ENCODE peak calls at places on chromosomes 13 and 19, in nine cellular contexts. B is fibroblast of lung, L is activated B cell treated with CpG ODN at 0.5 μM for 24 hours, N is endothelial cell of umbilical vein, X is AG09319, W is ascending aorta, P is upper lobe of right lung, I is AG04450, Z is colonic mucosa. T is an unnamed sample.

GRCh38 chr13:88377852-88378251 is 706.7 kb downstream of the SLITRK5 start:
- DNase-seq in B (no peak), L (no peak), N (no peak), X (no peak), W (no peak), P (no peak), I (no peak), Z (no peak), T (no peak)

GRCh38 chr13:49840266-49840665 is 47.8 kb upstream of the KPNA3 start:
- DNase-seq in B (no peak), L (no peak), N (no peak), X (no peak), W (no peak), P (no peak), I (no peak), Z (no peak), T (peak)

GRCh38 chr19:3386447-3387234 is 20.3 kb downstream of the NFIC start:
- DNase-seq in B (no peak), L (no peak), N (no peak), X (no peak), W (no peak), P (no peak), I (no peak), Z (no peak), T (no peak)

GRCh38 chr13:113602291-113602970 is 17.9 kb downstream of the TFDP1 start:
- DNase-seq in B (no peak), L (no peak), N (no peak), X (no peak), W (no peak), P (no peak), I (no peak), Z (no peak), T (no peak)

GRCh38 chr19:2055871-2056809 is 5.1 kb upstream of the MKNK2 start:
- DNase-seq in B (peak), L (no peak), N (peak), X (peak), W (no peak), P (peak), I (no peak), Z (peak), T (no peak)

GRCh38 chr13:22220186-22221160 is 549.6 kb downstream of the FGF9 start:
- DNase-seq in B (no peak), L (no peak), N (no peak), X (no peak), W (no peak), P (no peak), I (no peak), Z (peak), T (no peak)

GRCh38 chr13:34757441-34757840 is 184.6 kb upstream of the NBEA start:
- DNase-seq in B (peak), L (no peak), N (no peak), X (no peak), W (no peak), P (no peak), I (no peak), Z (no peak), T (no peak)

GRCh38 chr13:112159575-112160547 is 92.9 kb downstream of the SOX1 start:
- DNase-seq in B (no peak), L (no peak), N (no peak), X (no peak), W (no peak), P (peak), I (no peak), Z (peak), T (no peak)

GRCh38 chr13:111043575-111043982 is 71.5 kb upstream of the ARHGEF7 start:
- DNase-seq in B (no peak), L (no peak), N (no peak), X (no peak), W (no peak), P (no peak), I (no peak), Z (no peak), T (no peak)

GRCh38 chr19:12098040-12098439 is 33.5 kb downstream of the ZNF844 start:
- DNase-seq in B (no peak), L (no peak), N (no peak), X (no peak), W (no peak), P (no peak), I (no peak), Z (no peak), T (no peak)

GRCh38 chr19:38769635-38770211 is 3.6 kb downstream of the LGALS7 start:
- DNase-seq in B (peak), L (peak), N (peak), X (peak), W (peak), P (peak), I (peak), Z (peak), T (peak)

GRCh38 chr19:15452111-15453047 is 2.6 kb upstream of the WIZ start:
- DNase-seq in B (peak), L (no peak), N (peak), X (peak), W (peak), P (peak), I (peak), Z (peak), T (no peak)

GRCh38 chr19:3970313-3970807 is 539 bp downstream of the DAPK3 start:
- DNase-seq in B (no peak), L (no peak), N (no peak), X (no peak), W (no peak), P (no peak), I (no peak), Z (no peak), T (no peak)

GRCh38 chr13:53200498-53201453 is 172.2 kb downstream of the OLFM4 start:
- DNase-seq in B (peak), L (no peak), N (no peak), X (no peak), W (no peak), P (peak), I (no peak), Z (peak), T (no peak)

GRCh38 chr19:49011194-49011593 is 5.7 kb downstream of the LHB start:
- DNase-seq in B (no peak), L (no peak), N (no peak), X (no peak), W (no peak), P (no peak), I (no peak), Z (no peak), T (no peak)

GRCh38 chr19:5308471-5309437 is 31.9 kb downstream of the PTPRS start:
- DNase-seq in B (peak), L (no peak), N (peak), X (peak), W (peak), P (peak), I (peak), Z (peak), T (no peak)

GRCh38 chr19:13615890-13616289 is 109.6 kb upstream of the CACNA1A start:
- DNase-seq in B (no peak), L (no peak), N (no peak), X (no peak), W (no peak), P (no peak), I (no peak), Z (no peak), T (no peak)

GRCh38 chr13:106581268-106581667 is 13.3 kb upstream of the ARGLU1 start:
- DNase-seq in B (no peak), L (no peak), N (no peak), X (no peak), W (no peak), P (no peak), I (no peak), Z (no peak), T (no peak)

GRCh38 chr19:35869327-35870123 is 1.2 kb downstream of the APLP1 start:
- DNase-seq in B (peak), L (peak), N (peak), X (no peak), W (peak), P (peak), I (no peak), Z (peak), T (no peak)

GRCh38 chr19:388691-389090 is 20.3 kb downstream of the C2CD4C start:
- DNase-seq in B (no peak), L (no peak), N (no peak), X (no peak), W (no peak), P (peak), I (no peak), Z (no peak), T (peak)

GRCh38 chr13:36447501-36447900 is 15.2 kb downstream of the CCNA1 start:
- DNase-seq in B (peak), L (no peak), N (no peak), X (no peak), W (no peak), P (no peak), I (no peak), Z (no peak), T (no peak)

GRCh38 chr19:55146648-55147218 is 2.3 kb downstream of the TNNT1 start:
- DNase-seq in B (no peak), L (no peak), N (no peak), X (no peak), W (no peak), P (no peak), I (no peak), Z (peak), T (no peak)

GRCh38 chr13:87376081-87376480 is 295.1 kb upstream of the SLITRK5 start:
- DNase-seq in B (no peak), L (no peak), N (no peak), X (no peak), W (no peak), P (no peak), I (no peak), Z (no peak), T (no peak)

GRCh38 chr19:44019498-44019897 is 5.7 kb upstream of the ZNF222 start:
- DNase-seq in B (no peak), L (no peak), N (no peak), X (no peak), W (no peak), P (no peak), I (no peak), Z (no peak), T (no peak)

GRCh38 chr19:19900124-19900523 is 622 bp upstream of the ZNF93 start:
- DNase-seq in B (peak), L (no peak), N (no peak), X (peak), W (no peak), P (no peak), I (peak), Z (no peak), T (no peak)

GRCh38 chr19:35915508-35915907 is 7.4 kb upstream of the TYROBP start:
- DNase-seq in B (no peak), L (no peak), N (no peak), X (no peak), W (no peak), P (no peak), I (no peak), Z (no peak), T (no peak)

GRCh38 chr19:41377977-41378707 is 1.8 kb downstream of the TMEM91 start:
- DNase-seq in B (no peak), L (no peak), N (no peak), X (no peak), W (no peak), P (no peak), I (no peak), Z (no peak), T (no peak)

GRCh38 chr19:53916004-53916403 is 6.9 kb downstream of the CACNG7 start:
- DNase-seq in B (no peak), L (no peak), N (no peak), X (no peak), W (no peak), P (no peak), I (no peak), Z (no peak), T (no peak)

GRCh38 chr19:42065051-42065450 is 5.0 kb downstream of the GRIK5 start:
- DNase-seq in B (no peak), L (no peak), N (no peak), X (no peak), W (no peak), P (no peak), I (no peak), Z (no peak), T (no peak)

GRCh38 chr19:54282706-54283105 is 1.8 kb upstream of the LILRB2 start:
- DNase-seq in B (no peak), L (no peak), N (no peak), X (no peak), W (no peak), P (no peak), I (no peak), Z (no peak), T (no peak)

GRCh38 chr13:100514788-100515409 is 73.7 kb downstream of the GGACT start:
- DNase-seq in B (peak), L (peak), N (peak), X (peak), W (no peak), P (peak), I (peak), Z (peak), T (peak)

GRCh38 chr19:45883586-45883880 is 2.4 kb downstream of the IRF2BP1 start:
- DNase-seq in B (no peak), L (no peak), N (no peak), X (no peak), W (no peak), P (no peak), I (no peak), Z (no peak), T (no peak)

GRCh38 chr19:54013866-54014265 is 22.4 kb downstream of the CACNG6 start:
- DNase-seq in B (no peak), L (no peak), N (no peak), X (no peak), W (no peak), P (no peak), I (no peak), Z (no peak), T (no peak)

GRCh38 chr13:37621811-37622361 is 23.3 kb upstream of the POSTN start:
- DNase-seq in B (peak), L (no peak), N (no peak), X (peak), W (no peak), P (no peak), I (peak), Z (no peak), T (no peak)

GRCh38 chr13:39876258-39876657 is 220.8 kb downstream of the COG6 start:
- DNase-seq in B (peak), L (no peak), N (peak), X (peak), W (no peak), P (no peak), I (peak), Z (no peak), T (no peak)

GRCh38 chr19:33703821-33704220 is 82.1 kb downstream of the CHST8 start:
- DNase-seq in B (no peak), L (no peak), N (no peak), X (no peak), W (no peak), P (peak), I (no peak), Z (no peak), T (peak)

GRCh38 chr13:101258071-101258470 is 158.2 kb downstream of the NALCN start:
- DNase-seq in B (peak), L (no peak), N (peak), X (peak), W (no peak), P (no peak), I (no peak), Z (no peak), T (no peak)

GRCh38 chr13:28375250-28375930 is 119.5 kb downstream of the FLT1 start:
- DNase-seq in B (no peak), L (no peak), N (no peak), X (no peak), W (no peak), P (no peak), I (no peak), Z (no peak), T (no peak)

GRCh38 chr13:108193806-108194205 is 21.5 kb downstream of the LIG4 start:
- DNase-seq in B (no peak), L (no peak), N (no peak), X (no peak), W (no peak), P (no peak), I (no peak), Z (no peak), T (no peak)

GRCh38 chr13:108194435-108194936 is 20.9 kb downstream of the LIG4 start:
- DNase-seq in B (no peak), L (no peak), N (no peak), X (no peak), W (no peak), P (no peak), I (no peak), Z (no peak), T (no peak)

GRCh38 chr13:108195861-108196260 is 19.5 kb downstream of the LIG4 start:
- DNase-seq in B (no peak), L (no peak), N (no peak), X (no peak), W (no peak), P (no peak), I (no peak), Z (no peak), T (no peak)

GRCh38 chr13:108190897-108191296 is 24.4 kb downstream of the LIG4 start:
- DNase-seq in B (no peak), L (no peak), N (no peak), X (no peak), W (no peak), P (no peak), I (no peak), Z (no peak), T (no peak)

GRCh38 chr13:108195146-108195545 is 20.2 kb downstream of the LIG4 start:
- DNase-seq in B (peak), L (no peak), N (no peak), X (no peak), W (no peak), P (no peak), I (no peak), Z (no peak), T (no peak)
- TF ChIP-seq CTCF in B (no peak), L (no peak), N (no peak), X (no peak), W (no peak), P (no peak), I (no peak), Z (no peak), T (no peak)

DNA sequence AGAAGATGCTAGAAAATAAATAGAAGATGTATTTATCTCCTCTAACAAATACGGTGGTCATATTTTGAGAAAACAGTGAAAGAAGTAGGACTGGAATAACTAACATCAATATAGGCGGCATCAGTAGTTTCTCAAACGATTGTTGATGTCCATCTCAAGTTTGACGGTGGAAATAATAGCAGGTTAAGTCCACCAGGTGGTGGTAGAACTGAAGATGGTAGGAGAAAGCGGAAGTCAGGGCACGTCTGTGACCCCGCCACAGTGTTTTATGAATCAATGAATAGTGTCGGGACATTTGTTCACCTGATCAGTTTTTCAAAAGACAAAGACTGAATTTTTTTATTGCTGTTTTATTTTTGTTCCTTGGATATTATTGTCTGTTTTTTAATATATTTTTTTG is 706.4 kb upstream of the SLC10A2 start:
- DNase-seq in B (no peak), L (no peak), N (no peak), X (no peak), W (no peak), P (no peak), I (no peak), Z (no peak), T (no peak)
- TF ChIP-seq CTCF in B (no peak), L (no peak), N (no peak), X (no peak), W (no peak), P (no peak), I (no peak), Z (no peak), T (no peak)

GRCh38 chr13:59641758-59642157 is 522.0 kb downstream of the DIAPH3 start:
- DNase-seq in B (peak), L (no peak), N (no peak), X (no peak), W (no peak), P (no peak), I (no peak), Z (no peak), T (no peak)

GRCh38 chr13:59643906-59644626 is 519.7 kb downstream of the DIAPH3 start:
- DNase-seq in B (no peak), L (no peak), N (no peak), X (no peak), W (no peak), P (no peak), I (no peak), Z (no peak), T (no peak)

GRCh38 chr13:59638404-59638803 is 525.3 kb downstream of the DIAPH3 start:
- DNase-seq in B (no peak), L (no peak), N (no peak), X (no peak), W (no peak), P (no peak), I (no peak), Z (no peak), T (no peak)

GRCh38 chr13:59643239-59643865 is 520.4 kb downstream of the DIAPH3 start:
- DNase-seq in B (no peak), L (no peak), N (no peak), X (no peak), W (no peak), P (no peak), I (no peak), Z (no peak), T (no peak)

GRCh38 chr13:59641261-59641660 is 522.5 kb downstream of the DIAPH3 start:
- DNase-seq in B (no peak), L (no peak), N (no peak), X (no peak), W (no peak), P (no peak), I (no peak), Z (no peak), T (no peak)
- TF ChIP-seq CTCF in B (no peak), L (no peak), N (no peak), X (no peak), W (no peak), P (no peak), I (no peak), Z (no peak), T (no peak)

DNA sequence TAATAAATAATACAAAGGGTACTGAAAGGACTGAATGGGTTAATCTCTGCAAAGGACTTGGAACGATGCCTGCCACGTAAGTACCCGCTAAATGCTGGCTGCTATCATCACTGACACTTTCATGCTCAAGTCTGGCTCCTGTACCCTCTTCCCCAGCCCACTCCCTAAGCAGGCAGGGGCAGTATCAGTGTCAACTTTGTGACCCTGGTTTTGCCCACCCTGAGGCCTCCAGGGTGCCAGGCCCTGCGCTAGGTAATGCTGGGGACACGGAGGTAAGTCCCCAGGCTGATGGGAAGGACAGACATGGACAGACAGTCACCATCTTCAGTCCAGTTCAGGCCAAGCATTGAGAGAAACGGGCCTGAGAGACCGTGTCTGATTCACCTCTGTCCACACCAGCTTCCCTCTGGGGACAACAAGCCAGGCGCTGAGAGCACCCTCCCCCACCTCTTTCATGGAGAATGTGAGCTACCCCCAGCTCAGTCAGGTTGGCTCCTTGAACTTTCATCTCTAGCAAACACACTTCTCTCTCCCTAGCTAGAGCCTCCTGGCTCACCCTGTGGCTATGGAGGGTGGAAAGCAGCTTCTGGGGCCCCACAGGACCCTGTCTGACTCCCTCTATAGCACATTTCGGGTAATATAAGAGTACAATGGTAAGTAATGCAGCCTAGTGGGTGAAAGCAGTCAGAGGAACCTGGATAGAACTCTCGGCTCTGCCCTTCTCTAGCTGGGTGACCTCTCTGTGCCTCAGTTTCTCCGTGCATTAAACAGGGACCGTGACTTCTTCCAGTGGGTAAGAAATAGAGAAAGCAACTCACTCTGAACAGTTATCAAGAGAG is 758 bp downstream of the ETFB start:
- DNase-seq in B (peak), L (peak), N (peak), X (no peak), W (no peak), P (no peak), I (no peak), Z (peak), T (no peak)
- TF ChIP-seq CTCF in B (peak), L (no peak), N (no peak), X (peak), W (no peak), P (peak), I (no peak), Z (no peak), T (no peak)

DNA sequence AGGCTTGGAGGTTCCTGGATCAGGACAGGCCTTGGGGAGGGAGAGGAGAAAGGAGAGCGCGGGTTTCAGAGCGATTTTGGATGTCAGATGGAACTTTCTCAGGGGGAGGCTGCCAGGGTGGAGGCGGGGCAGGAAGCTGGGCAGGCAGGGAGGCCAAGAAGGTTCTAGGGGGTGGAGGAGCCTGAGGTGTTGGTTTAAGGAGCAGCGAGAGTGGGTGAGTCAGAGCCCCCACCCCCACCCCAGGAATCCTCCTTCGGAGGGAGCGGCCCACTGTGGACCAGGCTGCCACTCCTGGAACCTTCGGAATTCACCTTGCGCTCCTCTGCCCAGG is 15.9 kb upstream of the NOP53 start:
- DNase-seq in B (peak), L (no peak), N (peak), X (peak), W (peak), P (peak), I (no peak), Z (peak), T (no peak)
- TF ChIP-seq CTCF in B (no peak), L (no peak), N (no peak), X (no peak), W (no peak), P (no peak), I (no peak), Z (no peak), T (no peak)

T was measured in CD14-positive monocyte.